ENCODE peak calls at places on chromosomes 12 and 14, in four cellular contexts. T is mesothelial cell of epicardium, S is progenitor cell of endocrine pancreas, R is neural progenitor cell. W is an unnamed sample.

GRCh38 chr12:29782285-29782820 is 1.4 kb downstream of the TMTC1 start:
- DNase-seq in T (no peak), S (no peak), R (peak; percentile 48), W (no peak)

GRCh38 chr14:63867926-63868921 is 15.4 kb downstream of the SYNE2 start:
- DNase-seq in S (no peak), T (no peak), R (no peak), W (no peak)

GRCh38 chr14:60164404-60164716 is 838 bp downstream of the DHRS7 start:
- DNase-seq in T (no peak), R (no peak), S (no peak), W (no peak)

GRCh38 chr12:33427071-33427470 is 12.5 kb downstream of the SYT10 start:
- DNase-seq in S (no peak), R (peak; percentile 19), T (no peak), W (no peak)

GRCh38 chr14:96146131-96146771 is 58.4 kb upstream of the BDKRB2 start:
- DNase-seq in T (no peak), R (no peak), S (no peak), W (peak; percentile 50)

GRCh38 chr12:65787056-65787855 is 37.0 kb upstream of the HMGA2 start:
- DNase-seq in T (no peak), R (no peak), S (no peak), W (no peak)

GRCh38 chr12:55955800-55956508 is 9.9 kb downstream of the PMEL start:
- DNase-seq in R (no peak), S (no peak), T (no peak), W (peak; percentile 44)

GRCh38 chr14:80239631-80240030 is 28.3 kb upstream of the DIO2 start:
- DNase-seq in S (no peak), T (no peak), R (no peak), W (no peak)

GRCh38 chr12:113589437-113589836 is 117.8 kb upstream of the LHX5 start:
- DNase-seq in T (no peak), S (no peak), R (no peak), W (no peak)

GRCh38 chr12:46461907-46462605 is 89.5 kb upstream of the SLC38A2 start:
- DNase-seq in T (no peak), R (no peak), S (no peak), W (no peak)

GRCh38 chr14:51703787-51704186 is 52.1 kb downstream of the FRMD6 start:
- DNase-seq in R (no peak), T (no peak), S (no peak), W (no peak)

GRCh38 chr14:51701956-51702355 is 50.2 kb downstream of the FRMD6 start:
- DNase-seq in S (no peak), T (no peak), R (no peak), W (no peak)

GRCh38 chr14:51704465-51705050 is 52.8 kb downstream of the FRMD6 start:
- DNase-seq in R (no peak), T (no peak), S (no peak), W (no peak)
- TF ChIP-seq CTCF in R (no peak), T (no peak), S (no peak), W (no peak)

GRCh38 chr12:106684497-106684896 is 90.0 kb upstream of the RIC8B start:
- DNase-seq in T (no peak), R (no peak), S (no peak), W (no peak)

GRCh38 chr12:106680280-106680679 is 94.2 kb upstream of the RIC8B start:
- DNase-seq in T (no peak), R (no peak), S (no peak), W (no peak)

GRCh38 chr12:106685381-106685780 is 89.1 kb upstream of the RIC8B start:
- DNase-seq in T (no peak), R (no peak), S (no peak), W (no peak)

GRCh38 chr12:106681210-106681609 is 93.3 kb upstream of the RIC8B start:
- DNase-seq in R (peak; percentile 16), T (no peak), S (no peak), W (no peak)

GRCh38 chr12:106682594-106683234 is 91.8 kb upstream of the RIC8B start:
- DNase-seq in R (no peak), T (no peak), S (no peak), W (peak; percentile 9)
- TF ChIP-seq CTCF in R (peak; percentile 23), T (no peak), S (peak; percentile 25), W (peak; percentile 61)

GRCh38 chr12:39587247-39587646 is 32.4 kb downstream of the ABCD2 start:
- DNase-seq in T (no peak), S (no peak), R (no peak), W (no peak)
- TF ChIP-seq CTCF in T (no peak), S (no peak), R (peak; percentile 32), W (peak; percentile 60)

GRCh38 chr12:50127546-50127945 is 15.5 kb downstream of the COX14 start:
- DNase-seq in T (no peak), S (no peak), R (no peak), W (no peak)

GRCh38 chr12:50129297-50129696 is 17.3 kb downstream of the COX14 start:
- DNase-seq in T (no peak), S (no peak), R (no peak), W (no peak)

DNA sequence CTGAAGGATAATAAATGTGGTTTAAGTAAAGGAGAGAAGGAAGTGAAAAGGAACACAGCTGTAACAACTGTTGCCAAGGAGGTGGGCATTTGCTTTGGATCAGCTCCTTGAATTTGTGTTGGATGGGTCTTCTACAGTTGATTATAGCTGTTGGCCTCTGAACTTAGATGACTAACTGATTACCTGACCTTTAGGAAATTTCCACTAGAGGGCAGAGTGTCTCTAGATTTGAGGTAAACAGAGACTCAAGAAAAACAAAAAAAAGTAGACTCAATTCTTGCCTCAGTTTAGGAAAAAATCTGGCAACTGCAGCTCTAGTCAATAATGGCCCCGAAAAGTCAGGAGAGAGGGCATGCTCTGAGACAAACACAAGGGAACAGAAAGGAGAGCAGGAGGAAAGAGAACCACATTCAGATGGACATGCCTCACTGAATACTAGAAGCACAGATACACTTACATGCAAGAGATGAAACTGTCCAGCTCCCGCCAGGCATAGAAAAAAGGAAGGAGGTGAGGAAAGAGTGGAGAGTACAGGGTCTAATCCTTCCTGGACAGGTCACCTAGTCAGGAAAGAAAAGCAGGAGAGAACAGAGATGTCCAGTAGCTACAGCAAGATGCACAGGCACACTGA is 20.6 kb downstream of the COX14 start:
- DNase-seq in S (no peak), R (peak; percentile 68), T (no peak), W (no peak)
- TF ChIP-seq CTCF in S (peak; percentile 78), R (peak; percentile 78), T (peak; percentile 73), W (peak; percentile 76)

GRCh38 chr12:106766393-106766826 is 8.1 kb upstream of the RIC8B start:
- DNase-seq in R (no peak), T (no peak), S (no peak), W (peak; percentile 71)

GRCh38 chr12:106769078-106769477 is 5.4 kb upstream of the RIC8B start:
- DNase-seq in T (no peak), R (peak; percentile 42), S (no peak), W (peak; percentile 99)

GRCh38 chr12:106767954-106768501 is 6.5 kb upstream of the RIC8B start:
- DNase-seq in R (peak; percentile 73), S (no peak), T (no peak), W (peak; percentile 74)

GRCh38 chr12:106767206-106767605 is 7.3 kb upstream of the RIC8B start:
- DNase-seq in T (no peak), S (no peak), R (no peak), W (no peak)

DNA sequence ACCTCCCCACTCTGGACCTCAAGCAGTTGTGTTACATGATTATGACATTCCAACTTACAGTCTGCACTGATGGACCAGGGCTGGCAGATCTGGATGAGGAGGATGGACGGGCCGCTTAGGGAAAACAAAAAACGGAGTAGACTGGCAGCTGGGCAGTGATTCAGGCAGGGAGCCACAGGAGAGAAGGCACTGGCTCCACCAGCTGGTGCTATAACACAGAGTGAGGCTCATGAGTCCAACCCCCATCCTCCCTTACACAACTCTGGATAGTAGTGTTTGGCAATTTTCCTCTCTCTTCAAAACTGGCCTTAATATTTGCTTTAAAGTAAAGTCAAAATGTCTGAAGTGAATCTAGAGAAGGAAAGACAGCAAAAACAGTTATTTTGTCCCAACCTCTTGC is 9.7 kb upstream of the RIC8B start:
- DNase-seq in S (no peak), T (no peak), R (no peak), W (no peak)
- TF ChIP-seq CTCF in S (no peak), T (no peak), R (no peak), W (peak; percentile 64)

GRCh38 chr12:117684471-117684870 is 284.3 kb downstream of the KSR2 start:
- DNase-seq in T (no peak), S (no peak), R (no peak), W (no peak)

GRCh38 chr12:117686210-117686609 is 282.6 kb downstream of the KSR2 start:
- DNase-seq in S (no peak), T (no peak), R (no peak), W (no peak)

GRCh38 chr12:117686911-117687377 is 281.8 kb downstream of the KSR2 start:
- DNase-seq in R (no peak), T (no peak), S (no peak), W (peak; percentile 80)

GRCh38 chr12:117689857-117690256 is 278.9 kb downstream of the KSR2 start:
- DNase-seq in T (no peak), R (no peak), S (no peak), W (no peak)

DNA sequence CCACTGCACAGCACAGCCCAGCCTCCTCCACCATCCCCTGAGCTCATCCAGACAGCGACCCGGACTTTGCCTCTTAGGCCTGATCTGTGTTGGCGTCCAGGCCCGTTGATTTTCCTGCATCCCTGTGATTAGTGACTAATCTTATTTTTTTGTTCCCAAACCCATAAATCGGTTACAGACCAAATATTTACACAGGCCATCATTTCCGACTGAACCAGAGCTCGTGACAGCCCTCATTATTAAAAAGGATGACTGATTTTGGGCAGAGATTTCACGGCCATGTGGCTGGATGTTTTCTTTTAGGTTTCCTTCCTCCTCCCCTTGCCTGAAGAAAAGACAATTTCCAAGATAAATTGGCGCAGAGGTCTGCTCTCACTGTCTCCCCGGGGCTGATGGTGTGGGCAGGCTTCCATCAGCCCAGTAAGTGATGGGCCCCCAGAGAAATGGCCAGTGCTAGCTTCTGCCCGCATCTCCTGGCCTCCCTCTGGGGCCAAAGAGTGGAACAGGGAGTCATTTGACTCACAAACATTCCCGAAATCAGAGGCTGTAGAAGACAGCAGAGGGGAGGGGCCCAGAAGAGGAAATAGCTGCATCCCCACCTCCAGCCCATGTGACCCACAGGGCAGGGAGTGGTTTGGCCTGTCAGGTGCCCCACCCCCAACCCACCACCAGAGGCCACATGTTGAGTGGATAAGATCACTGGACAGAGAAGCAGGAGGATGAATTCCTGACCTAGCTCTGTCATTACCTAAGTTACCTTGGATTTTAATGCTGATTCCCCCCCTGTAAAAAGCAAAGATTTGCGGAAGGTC is 283.5 kb downstream of the KSR2 start:
- DNase-seq in R (peak; percentile 67), T (no peak), S (no peak), W (peak; percentile 78)
- TF ChIP-seq CTCF in R (no peak), T (no peak), S (no peak), W (no peak)

DNA sequence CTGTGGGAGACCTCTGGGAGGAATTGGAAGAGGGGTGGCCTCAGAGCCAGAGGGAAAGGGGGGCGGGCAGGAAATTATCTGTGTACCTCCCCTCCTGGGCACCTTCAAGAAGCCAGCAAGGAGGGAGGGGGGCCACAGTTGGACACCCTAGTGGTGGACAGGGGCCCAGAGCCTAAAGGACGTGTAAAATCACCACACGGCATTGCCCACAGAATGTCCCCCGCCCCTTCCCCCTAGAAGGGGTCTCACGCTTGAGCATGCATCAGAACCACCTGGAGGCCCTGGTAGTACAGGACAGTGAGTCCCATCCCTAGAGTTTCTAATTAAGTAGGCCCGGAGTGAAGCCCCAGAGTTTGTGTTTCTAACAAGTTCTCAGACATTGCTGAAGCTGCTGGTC is 8.2 kb downstream of the ENDOU start:
- DNase-seq in T (no peak), R (no peak), S (no peak), W (no peak)
- TF ChIP-seq CTCF in T (no peak), R (no peak), S (no peak), W (no peak)

W was measured in epithelial cell of proximal tubule.